ENCODE peak calls at places on chromosome X, in ten cellular contexts. L is A549, D is PC-3, Y is dorsolateral prefrontal cortex, K is RWPE1, A is right atrium auricular region, H is GM23248, O is fibroblast of lung, P is heart left ventricle, N is ovary. J is an unnamed sample.

GRCh38 chrX:17375361-17375630 is 296 bp downstream of the NHS start:
- DNase-seq in L (no peak), K (no peak), H (no peak), Y (no peak), O (no peak), N (no peak), A (no peak), P (peak; percentile 5), D (no peak), J (no peak)

GRCh38 chrX:111100191-111100590 is 4.2 kb downstream of the PAK3 start:
- DNase-seq in A (no peak), Y (no peak), O (peak; percentile 23), D (peak; percentile 59), N (no peak), L (peak; percentile 43), P (no peak), K (peak; percentile 63), H (peak; percentile 36), J (no peak)

GRCh38 chrX:117508021-117508420 is 608.6 kb downstream of the KLHL13 start:
- DNase-seq in A (no peak), D (no peak), N (no peak), K (no peak), O (no peak), L (no peak), P (no peak), Y (no peak), H (no peak), J (no peak)

GRCh38 chrX:83845397-83845796 is 15.5 kb upstream of the CYLC1 start:
- DNase-seq in P (no peak), Y (no peak), A (no peak), K (no peak), H (peak; percentile 43), L (peak; percentile 33), D (peak; percentile 50), O (peak; percentile 9), N (no peak), J (no peak)

GRCh38 chrX:136176399-136176825 is 29.1 kb downstream of the FHL1 start:
- DNase-seq in K (peak; percentile 30), O (peak; percentile 96), L (peak; percentile 6), D (peak; percentile 37), H (peak; percentile 82), P (no peak), A (no peak), Y (no peak), N (peak; percentile 24), J (no peak)

GRCh38 chrX:132270699-132271098 is 51.5 kb upstream of the RAP2C start:
- DNase-seq in D (peak; percentile 49), Y (no peak), H (peak; percentile 94), K (peak; percentile 26), P (peak; percentile 26), N (no peak), L (no peak), A (peak; percentile 75), O (peak; percentile 95), J (no peak)

GRCh38 chrX:33285550-33285949 is 74.2 kb upstream of the DMD start:
- DNase-seq in D (peak; percentile 17), A (no peak), P (no peak), L (no peak), O (no peak), Y (no peak), N (no peak), K (peak; percentile 43), H (no peak), J (no peak)

GRCh38 chrX:19793471-19793870 is 93.9 kb downstream of the SH3KBP1 start:
- DNase-seq in H (peak; percentile 64), N (no peak), P (no peak), D (no peak), K (no peak), A (no peak), Y (no peak), O (no peak), L (no peak), J (no peak)

GRCh38 chrX:47194388-47194787 is 759 bp downstream of the UBA1 start:
- DNase-seq in A (no peak), O (no peak), P (no peak), Y (no peak), H (no peak), N (no peak), D (no peak), K (no peak), L (no peak), J (no peak)

GRCh38 chrX:47197526-47197925 is 3.9 kb downstream of the UBA1 start:
- DNase-seq in Y (no peak), K (no peak), O (no peak), P (no peak), D (no peak), L (no peak), H (no peak), A (no peak), N (no peak), J (no peak)

GRCh38 chrX:47198026-47198686 is 4.5 kb downstream of the UBA1 start:
- DNase-seq in N (no peak), H (no peak), O (no peak), P (no peak), A (no peak), L (no peak), Y (no peak), K (no peak), D (no peak), J (no peak)

GRCh38 chrX:47193475-47194241 is at the start of gene UBA1:
- DNase-seq in O (peak; percentile 94), H (peak; percentile 95), Y (peak; percentile 98), N (peak; percentile 97), P (peak; percentile 90), D (peak; percentile 98), K (peak; percentile 80), A (peak; percentile 99), L (peak; percentile 96), J (peak; percentile 98)

DNA sequence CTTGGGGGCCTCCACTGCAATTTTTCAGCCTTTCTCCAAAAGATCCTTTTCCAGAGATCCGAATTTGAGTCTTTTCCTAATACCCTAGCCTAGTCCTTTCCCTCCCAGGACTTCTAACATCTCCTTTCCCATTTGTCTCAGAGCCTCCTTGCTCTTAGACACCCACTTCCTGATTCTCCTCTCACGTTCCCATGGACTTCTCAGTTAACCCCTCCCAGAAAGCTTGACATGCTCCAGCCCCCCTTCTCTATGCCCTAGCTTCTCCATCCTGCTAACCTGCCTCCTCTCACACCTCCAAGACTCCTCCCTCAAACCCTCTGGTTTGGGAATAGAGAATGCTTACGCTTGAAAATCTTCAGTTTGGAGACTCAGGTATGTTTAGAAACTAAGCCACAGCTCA is 2.5 kb downstream of the UBA1 start:
- DNase-seq in D (no peak), P (no peak), K (no peak), H (no peak), O (no peak), N (no peak), L (no peak), Y (no peak), A (no peak), J (no peak)
- H3K27ac ChIP-seq in D (no peak overlapping the region), P (no peak overlapping the region), K (peak overlapping the region; percentile 83), H (peak overlapping the region; percentile 8), O (no peak overlapping the region), N (no peak overlapping the region), L (peak overlapping the region; percentile 49), Y (no peak overlapping the region), A (no peak overlapping the region), J (no peak overlapping the region)

DNA sequence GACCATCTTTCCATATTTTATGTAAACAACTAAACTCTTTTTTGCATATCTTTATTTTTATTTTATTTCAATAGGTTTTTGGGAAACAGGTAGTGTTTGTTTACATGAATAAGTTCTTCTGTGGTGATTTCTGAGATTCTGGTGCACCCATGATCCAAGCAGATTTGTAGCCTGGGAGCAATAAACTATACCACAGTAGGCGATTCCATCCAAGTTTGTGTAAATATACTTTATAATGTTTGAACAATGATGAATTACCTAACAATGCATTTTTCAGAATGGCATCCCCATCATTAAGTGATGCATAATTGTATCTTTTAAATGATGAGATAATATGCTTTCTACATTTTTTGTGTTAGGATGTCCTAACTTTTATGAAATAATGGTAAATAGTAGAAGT is 39.2 kb upstream of the CYSLTR1 start:
- DNase-seq in P (no peak), L (no peak), O (no peak), Y (no peak), H (no peak), N (no peak), D (peak; percentile 71), A (no peak), K (no peak), J (no peak)
- H3K27ac ChIP-seq in P (no peak overlapping the region), L (no peak overlapping the region), O (no peak overlapping the region), Y (no peak overlapping the region), H (no peak overlapping the region), N (no peak overlapping the region), D (peak overlapping the region; percentile 82), A (no peak overlapping the region), K (no peak overlapping the region), J (no peak overlapping the region)

GRCh38 chrX:103631145-103631544 is 2.4 kb downstream of the TCEAL1 start:
- DNase-seq in A (no peak), L (no peak), K (no peak), O (no peak), D (no peak), N (no peak), H (no peak), P (no peak), Y (no peak), J (no peak)

GRCh38 chrX:103628386-103629290 is at the start of gene TCEAL1:
- DNase-seq in L (peak; percentile 61), N (peak; percentile 69), Y (peak; percentile 71), K (no peak), D (peak; percentile 43), A (no peak), O (peak; percentile 45), P (peak; percentile 48), H (peak; percentile 63), J (no peak)

GRCh38 chrX:103629295-103630170 is 758 bp downstream of the TCEAL1 start:
- DNase-seq in A (no peak), L (peak; percentile 86), K (no peak), H (peak; percentile 73), P (peak; percentile 66), N (peak; percentile 76), D (peak; percentile 75), Y (peak; percentile 75), O (peak; percentile 77), J (no peak)

GRCh38 chrX:103626855-103627254 is 1.9 kb upstream of the TCEAL1 start:
- DNase-seq in Y (no peak), D (peak; percentile 36), N (no peak), O (no peak), A (no peak), P (no peak), L (no peak), H (peak; percentile 69), K (no peak), J (no peak)

GRCh38 chrX:103630171-103630511 is 1.4 kb downstream of the TCEAL1 start:
- DNase-seq in O (no peak), N (no peak), Y (no peak), P (no peak), K (no peak), A (no peak), L (no peak), D (no peak), H (no peak), J (peak; percentile 12)
- H3K27ac ChIP-seq in O (peak overlapping the region; percentile 74), N (peak overlapping the region; percentile 92), Y (peak overlapping the region; percentile 94), P (peak overlapping the region; percentile 88), K (peak overlapping the region; percentile 92), A (peak overlapping the region; percentile 93), L (peak overlapping the region; percentile 97), D (peak overlapping the region; percentile 88), H (peak overlapping the region; percentile 80), J (peak overlapping the region; percentile 84)

DNA sequence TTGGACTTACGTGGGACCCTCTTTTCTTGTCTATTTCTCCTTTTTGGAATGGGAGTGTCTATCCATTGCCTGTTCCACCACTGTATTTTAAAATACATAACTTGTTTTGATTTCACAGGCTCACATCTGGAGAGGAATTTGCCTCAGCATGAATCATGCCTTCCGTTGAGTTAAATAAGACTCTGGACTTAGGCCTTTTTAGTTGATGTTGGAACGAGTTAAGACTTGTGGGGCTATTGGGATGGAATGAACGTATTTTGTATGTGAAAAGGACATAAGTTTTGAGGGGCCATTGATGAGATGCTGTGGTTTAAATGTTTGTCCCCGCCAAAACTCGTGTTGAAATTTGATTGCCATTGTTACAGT is 66.2 kb downstream of the BEX3 start:
- DNase-seq in L (no peak), H (peak; percentile 47), N (no peak), A (no peak), P (no peak), O (peak; percentile 79), Y (no peak), K (peak; percentile 32), D (no peak), J (no peak)
- H3K27ac ChIP-seq in L (no peak overlapping the region), H (peak overlapping the region; percentile 15), N (no peak overlapping the region), A (no peak overlapping the region), P (no peak overlapping the region), O (no peak overlapping the region), Y (no peak overlapping the region), K (peak overlapping the region; percentile 98), D (no peak overlapping the region), J (no peak overlapping the region)